ENCODE peak calls at places on chromosomes 7 and 10, in seven cellular contexts. W is heart right ventricle; M is CD4-positive, alpha-beta memory T cell; P is aorta; Z is hepatocyte; O is cardiac muscle cell; I is upper lobe of right lung. J is an unnamed sample.

GRCh38 chr7:101442426-101443070 is 79.9 kb downstream of the COL26A1 start:
- DNase-seq in W (no peak), M (no peak), P (no peak), Z (no peak), O (no peak), I (no peak), J (no peak)

GRCh38 chr7:22879285-22879684 is 56.6 kb upstream of the TOMM7 start:
- DNase-seq in W (no peak), M (no peak), P (no peak), Z (no peak), O (no peak), I (no peak), J (no peak)

GRCh38 chr10:104350146-104350635 is 3.4 kb upstream of the CFAP58 start:
- DNase-seq in W (peak; percentile 48), M (peak; percentile 53), P (no peak), Z (peak; percentile 74), O (peak; percentile 68), I (no peak), J (no peak)

GRCh38 chr7:157621131-157621681 is 284.4 kb downstream of the DNAJB6 start:
- DNase-seq in W (no peak), M (no peak), P (peak; percentile 77), Z (no peak), O (no peak), I (peak; percentile 59), J (no peak)

GRCh38 chr10:12844796-12845524 is 156.6 kb downstream of the CCDC3 start:
- DNase-seq in W (peak; percentile 57), M (no peak), P (no peak), Z (peak; percentile 82), O (no peak), I (no peak), J (peak; percentile 63)

GRCh38 chr7:41122256-41122987 is 580.5 kb downstream of the INHBA start:
- DNase-seq in W (no peak), M (no peak), P (no peak), Z (no peak), O (no peak), I (no peak), J (no peak)

GRCh38 chr10:27646194-27646593 is 99.4 kb downstream of the MKX start:
- DNase-seq in W (no peak), M (no peak), P (no peak), Z (no peak), O (no peak), I (no peak), J (no peak)

GRCh38 chr10:23293145-23293724 is 51.4 kb downstream of the C10orf67 start:
- DNase-seq in W (no peak), M (no peak), P (no peak), Z (peak; percentile 59), O (peak; percentile 63), I (no peak), J (no peak)

GRCh38 chr7:129363-130221 is 62.8 kb upstream of the FAM20C start:
- DNase-seq in W (peak; percentile 15), M (no peak), P (no peak), Z (peak; percentile 3), O (no peak), I (no peak), J (no peak)

GRCh38 chr10:7082967-7083366 is 327.9 kb downstream of the SFMBT2 start:
- DNase-seq in W (no peak), M (no peak), P (no peak), Z (no peak), O (no peak), I (no peak), J (no peak)

GRCh38 chr10:85926986-85927385 is 439.6 kb downstream of the GRID1 start:
- DNase-seq in W (no peak), M (no peak), P (no peak), Z (no peak), O (no peak), I (no peak), J (no peak)

GRCh38 chr7:1382553-1383397 is 76.5 kb downstream of the MICALL2 start:
- DNase-seq in W (no peak), M (no peak), P (no peak), Z (no peak), O (no peak), I (no peak), J (no peak)

GRCh38 chr10:86017841-86018734 is 348.5 kb downstream of the GRID1 start:
- DNase-seq in W (peak; percentile 74), M (no peak), P (no peak), Z (no peak), O (peak; percentile 74), I (peak; percentile 72), J (no peak)

GRCh38 chr7:140902305-140902953 is 22.3 kb downstream of the BRAF start:
- DNase-seq in W (no peak), M (no peak), P (no peak), Z (no peak), O (no peak), I (no peak), J (no peak)

GRCh38 chr7:142581341-142581740 is 167.9 kb upstream of the PRSS1 start:
- DNase-seq in W (no peak), M (no peak), P (no peak), Z (no peak), O (peak; percentile 9), I (no peak), J (no peak)

GRCh38 chr10:124577651-124578050 is 116.0 kb downstream of the LHPP start:
- DNase-seq in W (no peak), M (no peak), P (peak; percentile 52), Z (no peak), O (no peak), I (no peak), J (no peak)

GRCh38 chr10:80163741-80164341 is 31.3 kb downstream of the PLAC9 start:
- DNase-seq in W (no peak), M (no peak), P (peak; percentile 77), Z (no peak), O (no peak), I (no peak), J (no peak)

GRCh38 chr7:77247206-77247850 is 47.7 kb upstream of the FGL2 start:
- DNase-seq in W (peak; percentile 74), M (peak; percentile 85), P (peak; percentile 90), Z (peak; percentile 82), O (peak; percentile 89), I (peak; percentile 81), J (peak; percentile 41)

DNA sequence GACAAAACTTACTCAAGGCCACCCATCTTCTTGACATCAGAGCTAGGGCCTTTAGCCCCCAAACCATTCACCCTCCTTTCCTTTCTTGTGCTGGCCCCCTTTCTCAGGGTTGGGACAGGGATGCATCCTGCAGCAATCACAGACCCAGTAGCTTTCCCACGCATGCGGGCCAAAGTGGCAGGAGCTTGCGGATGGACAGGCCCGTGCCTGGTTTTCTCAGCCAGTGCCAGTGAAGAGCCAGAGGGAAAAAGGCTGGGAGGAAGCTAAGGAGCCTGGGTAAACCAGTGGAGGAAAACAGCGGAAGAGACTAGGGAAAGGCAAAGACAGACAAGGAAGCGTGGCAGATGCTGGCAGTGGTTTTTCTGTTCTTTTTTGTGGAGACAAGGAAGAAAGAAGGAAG is 5.1 kb upstream of the BLNK start:
- DNase-seq in W (no peak), M (no peak), P (no peak), Z (no peak), O (no peak), I (no peak), J (no peak)
- H3K4me1 ChIP-seq in W (peaks cover 8% of the 10 kb centered on the region), M (no peaks in the 10 kb centered on the region), P (no peaks in the 10 kb centered on the region), Z (peaks cover 15% of the 10 kb centered on the region), O (peaks cover 1% of the 10 kb centered on the region), I (peaks cover 26% of the 10 kb centered on the region), J (no peaks in the 10 kb centered on the region)

DNA sequence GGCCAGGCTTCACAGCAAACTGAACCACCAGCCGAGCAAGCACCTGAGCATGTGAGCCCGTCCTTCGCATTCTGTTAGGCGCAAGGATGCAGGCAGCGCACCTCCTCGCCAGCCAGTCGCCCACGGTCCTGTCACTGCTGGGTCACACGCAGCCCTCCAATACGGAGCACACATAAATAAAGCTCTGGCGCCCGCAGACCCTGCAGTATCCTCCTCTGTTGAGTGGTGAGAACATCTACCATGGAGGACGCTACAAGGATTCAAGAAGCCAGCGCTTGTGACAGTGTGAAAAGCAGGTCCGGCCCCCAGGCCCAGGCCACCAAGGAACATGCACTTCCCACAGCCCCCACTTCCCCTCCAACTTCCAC is 34.9 kb downstream of the VOPP1 start:
- DNase-seq in W (no peak), M (no peak), P (no peak), Z (no peak), O (no peak), I (no peak), J (no peak)
- H3K4me1 ChIP-seq in W (peaks cover 53% of the 10 kb centered on the region), M (peaks cover 77% of the 10 kb centered on the region), P (no peaks in the 10 kb centered on the region), Z (no peaks in the 10 kb centered on the region), O (no peaks in the 10 kb centered on the region), I (peaks cover 47% of the 10 kb centered on the region), J (no peaks in the 10 kb centered on the region)

DNA sequence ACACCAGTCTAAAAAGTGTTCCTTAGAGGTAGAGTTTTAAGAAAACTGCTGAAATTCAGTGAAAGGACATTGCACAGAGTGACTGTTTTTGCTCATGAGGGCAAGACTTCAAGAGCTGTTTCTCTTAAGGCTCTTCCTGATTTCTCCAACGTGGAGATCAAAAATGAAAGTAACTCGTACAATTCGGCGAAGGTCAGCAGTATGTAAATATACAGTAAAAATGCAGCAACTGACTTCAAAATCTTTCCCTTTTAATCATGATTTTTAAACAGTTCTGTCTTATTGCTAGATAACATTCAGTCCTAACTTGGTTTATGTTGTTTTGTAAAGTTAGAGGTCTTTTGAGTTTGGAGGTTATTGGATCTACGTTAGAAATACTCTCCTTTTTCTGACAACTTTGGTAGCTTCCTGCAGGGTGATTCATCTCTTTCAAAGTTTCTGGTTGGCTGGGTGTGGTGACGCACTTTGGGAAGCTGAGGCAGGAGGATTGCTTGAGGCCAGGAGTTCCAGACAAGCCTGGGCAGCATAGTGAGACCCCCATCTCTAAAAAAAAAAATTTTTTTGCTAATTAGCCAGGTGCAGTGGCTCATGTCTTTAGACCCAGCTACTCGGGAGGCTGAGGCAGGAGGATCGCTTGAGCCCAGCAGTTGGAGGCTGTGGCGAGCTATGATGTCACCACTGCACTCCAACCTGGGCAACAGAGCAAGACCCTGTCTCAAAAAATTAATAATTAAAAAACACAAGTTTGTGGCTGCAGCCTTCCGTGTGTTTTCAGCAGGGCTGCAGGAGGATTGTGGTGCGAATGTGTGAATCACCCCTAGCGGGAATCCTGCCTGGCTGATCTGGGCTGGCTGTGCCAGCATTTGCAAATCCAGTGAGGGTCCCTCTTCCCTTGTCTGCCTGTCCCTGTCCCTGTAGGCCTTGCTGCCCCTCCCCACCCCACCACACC is 29.2 kb upstream of the AP5Z1 start:
- DNase-seq in W (no peak), M (peak; percentile 60), P (no peak), Z (peak; percentile 64), O (no peak), I (no peak), J (peak; percentile 50)
- H3K4me1 ChIP-seq in W (peaks cover 66% of the 10 kb centered on the region), M (peaks cover 63% of the 10 kb centered on the region), P (no peaks in the 10 kb centered on the region), Z (peaks cover 52% of the 10 kb centered on the region), O (peaks cover 11% of the 10 kb centered on the region), I (peaks cover 47% of the 10 kb centered on the region), J (peaks cover 12% of the 10 kb centered on the region)

GRCh38 chr10:78533776-78534175 is 500.1 kb downstream of the RPS24 start:
- DNase-seq in W (no peak), M (no peak), P (no peak), Z (no peak), O (no peak), I (no peak), J (no peak)

GRCh38 chr10:78532480-78533046 is 498.9 kb downstream of the RPS24 start:
- DNase-seq in W (no peak), M (no peak), P (no peak), Z (no peak), O (no peak), I (no peak), J (no peak)

GRCh38 chr10:78531088-78531487 is 497.4 kb downstream of the RPS24 start:
- DNase-seq in W (no peak), M (no peak), P (no peak), Z (no peak), O (no peak), I (no peak), J (no peak)

GRCh38 chr10:78535716-78536218 is 502.1 kb downstream of the RPS24 start:
- DNase-seq in W (no peak), M (no peak), P (no peak), Z (peak; percentile 54), O (no peak), I (no peak), J (no peak)

GRCh38 chr10:78533093-78533492 is 499.4 kb downstream of the RPS24 start:
- DNase-seq in W (no peak), M (no peak), P (no peak), Z (no peak), O (no peak), I (peak; percentile 67), J (no peak)
- H3K4me1 ChIP-seq in W (no peaks in the 10 kb centered on the region), M (no peaks in the 10 kb centered on the region), P (no peaks in the 10 kb centered on the region), Z (peaks cover 46% of the 10 kb centered on the region), O (no peaks in the 10 kb centered on the region), I (peaks cover 6% of the 10 kb centered on the region), J (no peaks in the 10 kb centered on the region)

J was measured in uterus.